ENCODE peak calls at places on chromosomes 3 and 15, in ten cellular contexts. Z is A673, P is neuronal stem cell, W is fibroblast of lung, G is RWPE2, O is GM23248, E is heart right ventricle, D is ovary, V is right cardiac atrium, Y is HepG2. T is an unnamed sample. For H3K4me1, the result is how much of the 10 kb centered on the place peaks cover.

GRCh38 chr3:100737334-100737733 is 28.0 kb downstream of the TFG start:
- DNase-seq in Z (peak), P (peak), W (peak), G (no peak), O (peak), E (no peak), D (no peak), V (no peak), Y (no peak), T (no peak)

GRCh38 chr3:173891272-173892100 is 493.9 kb downstream of the NLGN1 start:
- DNase-seq in Z (no peak), P (no peak), W (peak), G (no peak), O (peak), E (no peak), D (no peak), V (no peak), Y (no peak), T (no peak)

GRCh38 chr15:61796056-61796455 is 264.2 kb downstream of the VPS13C start:
- DNase-seq in Z (no peak), P (no peak), W (peak), G (no peak), O (peak), E (no peak), D (no peak), V (no peak), Y (no peak), T (no peak)

GRCh38 chr3:113825090-113825489 is 13.5 kb upstream of the GRAMD1C start:
- DNase-seq in Z (peak), P (no peak), W (peak), G (no peak), O (peak), E (no peak), D (no peak), V (no peak), Y (no peak), T (no peak)

GRCh38 chr3:44065741-44066140 is 175.9 kb upstream of the TOPAZ1 start:
- DNase-seq in Z (peak), P (no peak), W (no peak), G (no peak), O (peak), E (no peak), D (no peak), V (no peak), Y (no peak), T (no peak)

GRCh38 chr15:88023956-88024355 is 232.6 kb downstream of the NTRK3 start:
- DNase-seq in Z (no peak), P (peak), W (peak), G (no peak), O (no peak), E (no peak), D (no peak), V (no peak), Y (no peak), T (no peak)

GRCh38 chr3:182787302-182788036 is 5.8 kb upstream of the ATP11B start:
- DNase-seq in Z (no peak), P (no peak), W (peak), G (no peak), O (peak), E (no peak), D (no peak), V (no peak), Y (no peak), T (no peak)

GRCh38 chr3:142498397-142499180 is 50.8 kb upstream of the XRN1 start:
- DNase-seq in Z (no peak), P (no peak), W (peak), G (no peak), O (no peak), E (no peak), D (no peak), V (no peak), Y (no peak), T (no peak)

GRCh38 chr3:42735609-42736008 is 33.0 kb upstream of the HHATL start:
- DNase-seq in Z (no peak), P (no peak), W (no peak), G (no peak), O (no peak), E (no peak), D (no peak), V (no peak), Y (no peak), T (no peak)

GRCh38 chr3:31921833-31922232 is 59.2 kb downstream of the OSBPL10 start:
- DNase-seq in Z (no peak), P (no peak), W (no peak), G (no peak), O (no peak), E (no peak), D (no peak), V (no peak), Y (no peak), T (no peak)

GRCh38 chr3:31919528-31919927 is 61.5 kb downstream of the OSBPL10 start:
- DNase-seq in Z (no peak), P (no peak), W (no peak), G (no peak), O (no peak), E (no peak), D (no peak), V (no peak), Y (peak), T (no peak)

GRCh38 chr3:31918179-31919165 is 62.6 kb downstream of the OSBPL10 start:
- DNase-seq in Z (no peak), P (no peak), W (no peak), G (no peak), O (peak), E (no peak), D (no peak), V (no peak), Y (no peak), T (no peak)

GRCh38 chr3:31922962-31923361 is 58.1 kb downstream of the OSBPL10 start:
- DNase-seq in Z (no peak), P (no peak), W (no peak), G (no peak), O (no peak), E (no peak), D (no peak), V (no peak), Y (peak), T (peak)

GRCh38 chr3:31920310-31920709 is 60.8 kb downstream of the OSBPL10 start:
- DNase-seq in Z (no peak), P (no peak), W (no peak), G (no peak), O (no peak), E (no peak), D (no peak), V (no peak), Y (no peak), T (no peak)
- H3K4me1 ChIP-seq in Z (under half), P (under half), W (under half), G (under half), O (under half), E (under half), D (under half), V (under half), Y (half or more), T (half or more)

GRCh38 chr15:55224892-55225291 is 28.2 kb upstream of the RSL24D1 start:
- DNase-seq in Z (no peak), P (no peak), W (peak), G (no peak), O (no peak), E (no peak), D (no peak), V (no peak), Y (no peak), T (no peak)

GRCh38 chr15:55222588-55222987 is 25.8 kb upstream of the RSL24D1 start:
- DNase-seq in Z (no peak), P (no peak), W (no peak), G (no peak), O (no peak), E (no peak), D (no peak), V (no peak), Y (no peak), T (no peak)

GRCh38 chr15:55226127-55226526 is 29.4 kb upstream of the RSL24D1 start:
- DNase-seq in Z (no peak), P (no peak), W (no peak), G (no peak), O (peak), E (no peak), D (no peak), V (no peak), Y (no peak), T (no peak)

GRCh38 chr15:55218068-55218467 is 21.3 kb upstream of the RSL24D1 start:
- DNase-seq in Z (no peak), P (no peak), W (no peak), G (no peak), O (peak), E (no peak), D (no peak), V (no peak), Y (no peak), T (no peak)

DNA sequence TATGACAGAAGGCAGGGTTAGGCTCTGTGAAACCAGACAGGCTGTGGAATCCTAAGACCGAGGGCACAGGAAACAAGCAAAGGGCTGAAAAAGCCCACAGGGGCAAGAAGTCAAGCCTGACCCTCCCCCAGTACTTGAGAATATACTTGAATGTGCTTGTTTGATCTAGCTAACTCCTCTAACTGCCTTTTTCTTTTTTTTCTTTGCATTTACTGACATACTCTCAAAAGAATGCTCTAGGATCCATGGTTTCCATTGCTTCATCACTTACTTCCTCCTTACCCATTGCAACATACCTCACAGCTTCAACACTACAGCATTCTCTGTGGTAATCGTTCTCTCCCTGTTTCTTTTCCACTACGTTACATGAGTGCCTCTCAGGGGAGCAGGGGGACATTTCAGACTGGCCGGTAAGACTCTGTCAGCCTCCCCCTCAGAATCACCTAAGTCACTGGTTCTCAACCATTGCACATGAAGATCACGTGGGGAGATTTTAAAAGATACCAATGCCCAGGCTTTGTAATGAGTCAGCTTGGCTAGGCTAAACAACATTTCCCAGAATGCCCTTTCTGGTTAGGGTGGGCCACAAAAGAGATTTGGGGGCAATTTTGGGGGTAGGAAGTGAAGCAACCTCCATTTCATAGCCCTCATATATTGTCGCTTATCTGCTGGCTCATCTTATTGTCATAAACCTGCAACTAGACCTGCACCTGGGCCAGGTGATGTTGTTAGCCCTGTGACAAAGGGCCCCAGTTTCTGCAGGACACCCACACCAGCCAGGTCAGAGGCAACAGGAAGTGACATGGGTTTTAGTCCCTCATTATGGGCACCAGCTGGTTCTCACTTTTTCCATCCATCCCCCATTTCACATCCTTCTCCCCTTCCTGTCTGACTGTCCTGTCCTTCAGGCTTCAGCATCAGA is 24.6 kb upstream of the RSL24D1 start:
- DNase-seq in Z (peak), P (no peak), W (peak), G (no peak), O (peak), E (no peak), D (no peak), V (peak), Y (peak), T (no peak)
- H3K4me1 ChIP-seq in Z (under half), P (under half), W (under half), G (under half), O (under half), E (under half), D (under half), V (under half), Y (under half), T (under half)

GRCh38 chr15:98740963-98741362 is 92.6 kb downstream of the IGF1R start:
- DNase-seq in Z (no peak), P (no peak), W (no peak), G (no peak), O (no peak), E (no peak), D (no peak), V (no peak), Y (no peak), T (no peak)

GRCh38 chr15:98737721-98738120 is 89.4 kb downstream of the IGF1R start:
- DNase-seq in Z (no peak), P (no peak), W (no peak), G (no peak), O (no peak), E (no peak), D (no peak), V (no peak), Y (peak), T (no peak)

GRCh38 chr15:98740295-98740694 is 92.0 kb downstream of the IGF1R start:
- DNase-seq in Z (no peak), P (no peak), W (no peak), G (no peak), O (no peak), E (no peak), D (no peak), V (no peak), Y (no peak), T (no peak)

GRCh38 chr15:98737122-98737521 is 88.8 kb downstream of the IGF1R start:
- DNase-seq in Z (no peak), P (no peak), W (no peak), G (no peak), O (no peak), E (no peak), D (no peak), V (no peak), Y (no peak), T (no peak)

DNA sequence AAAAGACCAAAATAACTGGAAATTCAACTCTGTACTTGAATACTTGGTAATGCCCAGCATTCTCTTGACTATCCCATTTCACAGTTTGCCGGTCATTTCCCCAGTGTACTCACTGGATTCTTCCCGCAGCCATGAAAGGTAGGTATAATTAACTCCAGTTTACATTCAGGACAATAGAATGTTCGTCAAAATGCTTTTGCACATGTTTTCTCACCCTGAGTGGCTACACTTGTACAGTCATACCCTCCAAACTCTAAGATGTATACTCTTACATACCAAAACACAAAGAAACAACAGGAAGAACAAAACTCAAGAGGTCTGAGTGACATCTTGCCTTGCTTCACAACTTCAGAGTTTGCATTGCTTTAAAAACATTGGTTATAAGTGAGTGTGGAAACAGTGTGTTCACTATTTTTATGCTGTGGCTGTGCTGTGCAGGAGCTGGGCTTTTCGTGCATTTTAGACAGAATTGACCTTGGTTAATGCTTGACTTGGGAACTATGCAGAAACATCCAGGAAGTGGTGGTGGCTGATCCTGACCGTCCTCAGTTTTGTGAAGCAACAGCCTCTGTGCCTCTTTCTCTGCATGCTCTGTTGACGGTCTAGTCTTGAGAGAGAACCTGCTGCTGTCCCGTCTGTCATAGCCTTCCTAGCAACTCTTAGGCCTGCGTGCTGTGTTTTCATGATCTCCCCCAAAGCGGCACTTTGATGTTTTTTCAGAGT is 90.5 kb downstream of the IGF1R start:
- DNase-seq in Z (no peak), P (no peak), W (peak), G (no peak), O (no peak), E (no peak), D (no peak), V (no peak), Y (peak), T (no peak)
- H3K4me1 ChIP-seq in Z (under half), P (under half), W (under half), G (under half), O (under half), E (half or more), D (under half), V (under half), Y (half or more), T (under half)

GRCh38 chr15:74628949-74629348 is 13.3 kb downstream of the CLK3 start:
- DNase-seq in Z (no peak), P (no peak), W (no peak), G (peak), O (no peak), E (no peak), D (no peak), V (no peak), Y (no peak), T (no peak)

GRCh38 chr15:74631935-74632560 is 16.4 kb downstream of the CLK3 start:
- DNase-seq in Z (peak), P (peak), W (peak), G (peak), O (peak), E (peak), D (peak), V (peak), Y (peak), T (peak)

GRCh38 chr15:74631087-74631385 is 15.4 kb downstream of the CLK3 start:
- DNase-seq in Z (no peak), P (no peak), W (no peak), G (no peak), O (no peak), E (no peak), D (no peak), V (no peak), Y (no peak), T (no peak)

GRCh38 chr15:74631408-74631807 is 15.8 kb downstream of the CLK3 start:
- DNase-seq in Z (no peak), P (no peak), W (no peak), G (no peak), O (peak), E (no peak), D (no peak), V (no peak), Y (peak), T (no peak)

GRCh38 chr15:74630284-74631086 is 14.8 kb downstream of the CLK3 start:
- DNase-seq in Z (peak), P (no peak), W (no peak), G (peak), O (peak), E (no peak), D (no peak), V (no peak), Y (no peak), T (peak)
- H3K4me1 ChIP-seq in Z (under half), P (under half), W (under half), G (under half), O (under half), E (under half), D (under half), V (under half), Y (under half), T (under half)

GRCh38 chr3:56612146-56612545 is 55.2 kb downstream of the CCDC66 start:
- DNase-seq in Z (no peak), P (no peak), W (no peak), G (no peak), O (no peak), E (no peak), D (no peak), V (no peak), Y (no peak), T (no peak)
- H3K4me1 ChIP-seq in Z (under half), P (under half), W (under half), G (under half), O (under half), E (under half), D (under half), V (under half), Y (under half), T (under half)

DNA sequence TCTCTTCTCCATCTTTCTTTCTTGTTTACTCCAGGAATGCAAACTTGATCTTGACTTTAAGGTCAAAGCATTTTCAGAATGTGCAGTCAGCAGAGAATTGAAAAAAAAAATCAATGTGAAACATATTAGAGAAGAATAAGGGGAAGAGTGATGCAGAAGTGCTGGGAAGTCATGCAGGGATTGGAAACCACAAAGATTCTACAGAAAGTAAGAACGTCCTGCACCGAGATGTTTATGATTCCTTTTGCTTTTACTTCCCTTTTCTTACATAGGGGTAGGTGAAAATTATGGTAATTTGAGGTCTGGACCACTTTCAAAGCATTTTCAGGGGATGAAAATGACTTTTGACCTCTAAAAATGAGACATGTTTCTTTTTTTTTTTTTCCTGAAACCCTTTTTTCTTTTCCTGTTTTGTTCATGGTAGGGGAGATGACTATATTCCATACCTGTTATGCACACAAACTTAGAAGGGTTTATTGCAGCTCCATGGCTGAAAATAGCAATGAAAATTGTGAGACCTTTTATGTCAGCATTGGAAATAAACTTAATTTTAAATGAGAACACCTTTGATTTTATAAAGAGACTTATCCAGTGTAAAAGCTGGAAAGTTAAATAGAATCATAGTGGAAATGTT is 623.5 kb upstream of the TBL1XR1 start:
- DNase-seq in Z (no peak), P (no peak), W (peak), G (no peak), O (no peak), E (no peak), D (no peak), V (no peak), Y (no peak), T (no peak)
- H3K4me1 ChIP-seq in Z (under half), P (under half), W (under half), G (under half), O (under half), E (half or more), D (under half), V (under half), Y (half or more), T (under half)

GRCh38 chr3:45597581-45597980 is 3.0 kb downstream of the LIMD1 start:
- DNase-seq in Z (no peak), P (no peak), W (no peak), G (no peak), O (no peak), E (no peak), D (no peak), V (no peak), Y (no peak), T (no peak)
- H3K4me1 ChIP-seq in Z (under half), P (under half), W (under half), G (under half), O (under half), E (half or more), D (under half), V (under half), Y (half or more), T (under half)

GRCh38 chr3:123385072-123385471 is 63.8 kb downstream of the ADCY5 start:
- DNase-seq in Z (no peak), P (no peak), W (peak), G (no peak), O (no peak), E (peak), D (no peak), V (peak), Y (no peak), T (no peak)

GRCh38 chr3:123383101-123384053 is 65.5 kb downstream of the ADCY5 start:
- DNase-seq in Z (no peak), P (peak), W (peak), G (no peak), O (peak), E (peak), D (peak), V (peak), Y (no peak), T (no peak)

GRCh38 chr3:123385981-123386380 is 62.9 kb downstream of the ADCY5 start:
- DNase-seq in Z (no peak), P (no peak), W (peak), G (no peak), O (peak), E (peak), D (no peak), V (peak), Y (no peak), T (no peak)

GRCh38 chr3:123385499-123385898 is 63.4 kb downstream of the ADCY5 start:
- DNase-seq in Z (no peak), P (no peak), W (no peak), G (no peak), O (no peak), E (no peak), D (no peak), V (no peak), Y (no peak), T (no peak)

GRCh38 chr3:123384256-123384655 is 64.6 kb downstream of the ADCY5 start:
- DNase-seq in Z (no peak), P (no peak), W (no peak), G (no peak), O (no peak), E (no peak), D (no peak), V (no peak), Y (no peak), T (no peak)
- H3K4me1 ChIP-seq in Z (under half), P (under half), W (under half), G (under half), O (under half), E (half or more), D (under half), V (under half), Y (under half), T (under half)

GRCh38 chr3:59271971-59272370 is 222.1 kb upstream of the CFAP20DC start:
- DNase-seq in Z (no peak), P (no peak), W (no peak), G (no peak), O (no peak), E (no peak), D (no peak), V (no peak), Y (no peak), T (no peak)
- H3K4me1 ChIP-seq in Z (under half), P (under half), W (under half), G (under half), O (half or more), E (under half), D (under half), V (under half), Y (under half), T (under half)

T was measured in Caco-2.